ENCODE peak calls at places on chromosome 11, in ten cellular contexts. M, K, O, S, R, D, G, L, Y and H are unnamed samples.

GRCh38 chr11:116808262-116809175 is 14.6 kb downstream of the APOA4 start:
- DNase-seq in M (peak), K (peak), O (no peak), S (no peak), R (peak), D (no peak), G (peak), L (no peak), Y (no peak), H (peak)

GRCh38 chr11:47842749-47843148 is 5.4 kb downstream of the NUP160 start:
- DNase-seq in M (no peak), K (no peak), O (no peak), S (no peak), R (no peak), D (no peak), G (no peak), L (no peak), Y (no peak), H (no peak)

GRCh38 chr11:42707541-42707940 is 604.3 kb upstream of the API5 start:
- DNase-seq in M (no peak), K (no peak), O (no peak), S (no peak), R (no peak), D (no peak), G (no peak), L (no peak), Y (no peak), H (no peak)

GRCh38 chr11:13277719-13278619 is at the start of gene BMAL1:
- DNase-seq in M (peak), K (peak), O (no peak), S (peak), R (peak), D (peak), G (no peak), L (peak), Y (peak), H (peak)

GRCh38 chr11:62542750-62543567 is 3.6 kb downstream of the AHNAK start:
- DNase-seq in M (peak), K (peak), O (peak), S (peak), R (peak), D (peak), G (peak), L (peak), Y (peak), H (peak)

GRCh38 chr11:129224538-129224937 is 32.4 kb upstream of the ARHGAP32 start:
- DNase-seq in M (no peak), K (no peak), O (no peak), S (no peak), R (no peak), D (no peak), G (no peak), L (no peak), Y (no peak), H (peak)

GRCh38 chr11:33930317-33931021 is 38.6 kb upstream of the LMO2 start:
- DNase-seq in M (peak), K (peak), O (peak), S (peak), R (peak), D (no peak), G (peak), L (no peak), Y (no peak), H (peak)

GRCh38 chr11:26278354-26278753 is 53.6 kb upstream of the ANO3 start:
- DNase-seq in M (no peak), K (no peak), O (no peak), S (no peak), R (no peak), D (no peak), G (no peak), L (no peak), Y (no peak), H (no peak)

GRCh38 chr11:85076535-85077330 is 550.4 kb downstream of the DLG2 start:
- DNase-seq in M (peak), K (peak), O (no peak), S (no peak), R (no peak), D (no peak), G (peak), L (no peak), Y (no peak), H (peak)

GRCh38 chr11:37973926-37974325 is 1375.9 kb upstream of the RAG2 start:
- DNase-seq in M (peak), K (peak), O (peak), S (no peak), R (no peak), D (no peak), G (peak), L (no peak), Y (no peak), H (no peak)

GRCh38 chr11:6656936-6657335 is 1.3 kb upstream of the DCHS1 start:
- DNase-seq in M (no peak), K (no peak), O (no peak), S (no peak), R (no peak), D (no peak), G (no peak), L (no peak), Y (no peak), H (no peak)

GRCh38 chr11:3865388-3866193 is 10.1 kb downstream of the STIM1 start:
- DNase-seq in M (peak), K (peak), O (peak), S (no peak), R (no peak), D (no peak), G (peak), L (no peak), Y (no peak), H (peak)

GRCh38 chr11:109971184-109971523 is 122.0 kb upstream of the ZC3H12C start:
- DNase-seq in M (peak), K (peak), O (peak), S (no peak), R (no peak), D (no peak), G (peak), L (no peak), Y (no peak), H (peak)

GRCh38 chr11:107040447-107041444 is 22.5 kb upstream of the GUCY1A2 start:
- DNase-seq in M (peak), K (peak), O (no peak), S (no peak), R (no peak), D (no peak), G (peak), L (no peak), Y (no peak), H (peak)

GRCh38 chr11:7906481-7906880 is 24.6 kb downstream of the OR10A6 start:
- DNase-seq in M (peak), K (no peak), O (no peak), S (no peak), R (no peak), D (no peak), G (no peak), L (no peak), Y (peak), H (no peak)

GRCh38 chr11:85941380-85941973 is 86.3 kb downstream of the CCDC83 start:
- DNase-seq in M (peak), K (peak), O (peak), S (peak), R (peak), D (peak), G (peak), L (no peak), Y (no peak), H (peak)

GRCh38 chr11:61333638-61334433 is 808 bp downstream of the TKFC start:
- DNase-seq in M (no peak), K (no peak), O (no peak), S (no peak), R (no peak), D (no peak), G (no peak), L (no peak), Y (no peak), H (no peak)

GRCh38 chr11:91421586-91421985 is 803.0 kb upstream of the FAT3 start:
- DNase-seq in M (no peak), K (no peak), O (no peak), S (no peak), R (no peak), D (no peak), G (no peak), L (no peak), Y (no peak), H (no peak)

GRCh38 chr11:66870131-66870530 is 13.3 kb downstream of the LRFN4 start:
- DNase-seq in M (no peak), K (no peak), O (no peak), S (no peak), R (no peak), D (no peak), G (no peak), L (no peak), Y (peak), H (no peak)
- H3K4me3 ChIP-seq in M (no peak), K (no peak), O (no peak), S (no peak), R (no peak), D (no peak), G (no peak), L (no peak), Y (no peak), H (no peak)

DNA sequence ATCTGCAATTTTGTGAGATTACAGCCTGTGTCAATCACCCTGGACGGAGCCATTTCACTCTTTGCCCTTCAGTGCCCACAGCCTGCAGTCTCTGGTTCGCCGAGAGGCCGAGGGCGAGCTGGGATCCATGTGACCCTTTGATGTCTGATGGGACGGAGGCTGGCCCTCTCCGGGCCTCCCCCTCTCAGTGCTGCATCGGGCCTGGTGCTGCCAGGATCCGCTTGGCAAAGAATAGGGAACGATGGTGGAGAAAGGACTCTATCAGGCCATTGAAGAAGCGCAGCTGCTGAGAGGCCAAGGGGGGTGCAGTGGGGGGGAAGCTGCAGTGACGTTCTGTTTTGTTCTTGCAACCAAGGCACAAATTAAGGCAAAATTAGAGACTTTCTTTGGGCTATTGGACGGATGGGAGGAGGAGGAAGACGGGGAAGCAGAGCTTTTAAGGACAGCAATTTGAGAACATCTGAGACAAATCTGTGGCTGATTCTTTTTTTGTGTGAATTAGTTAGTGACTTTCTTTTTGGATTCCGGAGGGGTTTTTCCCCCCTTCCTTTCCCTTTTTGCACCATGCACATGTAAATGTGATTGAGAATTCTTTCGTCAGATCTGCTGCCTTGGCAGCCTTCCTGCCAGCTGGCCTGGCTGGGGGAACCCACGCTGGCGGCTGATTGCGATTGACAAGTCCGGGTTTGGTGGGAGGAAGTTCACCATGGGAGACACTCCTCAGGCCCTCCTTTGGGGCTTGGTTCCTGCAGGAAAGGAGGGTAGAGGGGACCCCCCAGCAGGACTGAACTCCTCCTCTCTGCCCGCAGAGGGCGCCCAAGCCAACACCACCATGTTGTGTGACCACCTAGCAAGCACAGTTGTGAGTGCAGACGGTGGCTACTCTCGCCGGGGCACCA is 214.5 kb downstream of the NTM start:
- DNase-seq in M (no peak), K (no peak), O (no peak), S (no peak), R (no peak), D (no peak), G (no peak), L (no peak), Y (peak), H (no peak)
- TF ChIP-seq CTCF in M (no peak), K (no peak), O (no peak), S (no peak), R (no peak), D (no peak), G (peak), L (no peak), Y (no peak), H (no peak)

GRCh38 chr11:133582731-133583130 is 50.4 kb upstream of the OPCML start:
- DNase-seq in M (no peak), K (no peak), O (no peak), S (no peak), R (no peak), D (no peak), G (no peak), L (no peak), Y (no peak), H (no peak)
- H3K4me3 ChIP-seq in M (no peak), K (no peak), O (no peak), S (no peak), R (no peak), D (no peak), G (no peak), L (no peak), Y (no peak), H (no peak)

GRCh38 chr11:14619580-14619979 is 24.0 kb upstream of the PDE3B start:
- DNase-seq in M (peak), K (no peak), O (no peak), S (no peak), R (no peak), D (no peak), G (no peak), L (no peak), Y (no peak), H (no peak)
- TF ChIP-seq CTCF in M (no peak), K (no peak), O (no peak), S (no peak), R (no peak), D (no peak), G (no peak), L (no peak), Y (no peak), H (no peak)